ENCODE peak calls at places on chromosome 22, in seven cellular contexts. B is HEK293T, V is K562, E is WTC11, D is H1, C is HepG2, Y is GM12878. O is an unnamed sample.

GRCh38 chr22:48088926-48089536 is 1326.6 kb downstream of the TBC1D22A start:
- DNase-seq in B (no peak), V (no peak), E (no peak), D (no peak), C (no peak), Y (no peak), O (no peak)

GRCh38 chr22:35997438-35997837 is 31.2 kb downstream of the RBFOX2 start:
- DNase-seq in B (no peak), V (no peak), E (no peak), D (no peak), C (no peak), Y (no peak), O (no peak)

GRCh38 chr22:24087071-24087795 is 76.1 kb downstream of the CABIN1 start:
- DNase-seq in B (no peak), V (no peak), E (no peak), D (no peak), C (no peak), Y (no peak), O (no peak)

GRCh38 chr22:36343070-36343719 is 44.6 kb downstream of the MYH9 start:
- DNase-seq in B (no peak), V (no peak), E (no peak), D (no peak), C (no peak), Y (no peak), O (no peak)

GRCh38 chr22:44530106-44530505 is 32.1 kb upstream of the RTL6 start:
- DNase-seq in B (no peak), V (no peak), E (no peak), D (no peak), C (no peak), Y (no peak), O (no peak)

GRCh38 chr22:37202706-37203105 is 9.6 kb downstream of the SSTR3 start:
- DNase-seq in B (no peak), V (no peak), E (no peak), D (no peak), C (no peak), Y (no peak), O (no peak)

GRCh38 chr22:44404341-44405020 is 91.7 kb upstream of the SHISAL1 start:
- DNase-seq in B (no peak), V (no peak), E (no peak), D (no peak), C (no peak), Y (no peak), O (no peak)

GRCh38 chr22:29635734-29636357 is 32.4 kb downstream of the NF2 start:
- DNase-seq in B (peak), V (peak), E (no peak), D (no peak), C (peak), Y (peak), O (peak)

GRCh38 chr22:38398609-38399401 is 56.2 kb downstream of the KCNJ4 start:
- DNase-seq in B (peak), V (peak), E (peak), D (peak), C (peak), Y (no peak), O (no peak)

GRCh38 chr22:31343235-31344191 is 2.6 kb downstream of the PATZ1 start:
- DNase-seq in B (no peak), V (no peak), E (peak), D (peak), C (no peak), Y (no peak), O (no peak)

GRCh38 chr22:38715176-38715764 is 9.5 kb downstream of the GTPBP1 start:
- DNase-seq in B (no peak), V (no peak), E (no peak), D (no peak), C (no peak), Y (no peak), O (no peak)

GRCh38 chr22:38479096-38479840 is 11.4 kb downstream of the KDELR3 start:
- DNase-seq in B (no peak), V (no peak), E (no peak), D (no peak), C (no peak), Y (no peak), O (no peak)

GRCh38 chr22:31550871-31551370 is 54.6 kb downstream of the SFI1 start:
- DNase-seq in B (no peak), V (no peak), E (no peak), D (no peak), C (no peak), Y (no peak), O (no peak)

GRCh38 chr22:40519948-40520331 is 116.6 kb downstream of the MRTFA start:
- DNase-seq in B (no peak), V (no peak), E (no peak), D (no peak), C (no peak), Y (no peak), O (no peak)

GRCh38 chr22:36143066-36143815 is 17.3 kb downstream of the APOL3 start:
- DNase-seq in B (no peak), V (no peak), E (no peak), D (no peak), C (peak), Y (no peak), O (no peak)

GRCh38 chr22:47040486-47041145 is 278.2 kb downstream of the TBC1D22A start:
- DNase-seq in B (no peak), V (no peak), E (no peak), D (no peak), C (no peak), Y (no peak), O (no peak)

GRCh38 chr22:38953091-38953490 is 4.3 kb upstream of the APOBEC3A start:
- DNase-seq in B (no peak), V (no peak), E (no peak), D (no peak), C (no peak), Y (no peak), O (no peak)

GRCh38 chr22:46614070-46614931 is 5.9 kb upstream of the GRAMD4 start:
- DNase-seq in B (no peak), V (no peak), E (no peak), D (no peak), C (no peak), Y (peak), O (no peak)

GRCh38 chr22:45541580-45541979 is 38.9 kb downstream of the FBLN1 start:
- DNase-seq in B (no peak), V (no peak), E (no peak), D (no peak), C (no peak), Y (no peak), O (no peak)
- TF ChIP-seq SP1 in B (no peak), V (no peak), E (no peak), D (no peak), C (no peak), Y (no peak), O (no peak)

GRCh38 chr22:50313600-50313999 is 6.2 kb upstream of the PLXNB2 start:
- DNase-seq in B (no peak), V (no peak), E (no peak), D (no peak), C (no peak), Y (no peak), O (no peak)
- TF ChIP-seq SP1 in B (no peak), V (no peak), E (no peak), D (no peak), C (no peak), Y (no peak), O (no peak)

DNA sequence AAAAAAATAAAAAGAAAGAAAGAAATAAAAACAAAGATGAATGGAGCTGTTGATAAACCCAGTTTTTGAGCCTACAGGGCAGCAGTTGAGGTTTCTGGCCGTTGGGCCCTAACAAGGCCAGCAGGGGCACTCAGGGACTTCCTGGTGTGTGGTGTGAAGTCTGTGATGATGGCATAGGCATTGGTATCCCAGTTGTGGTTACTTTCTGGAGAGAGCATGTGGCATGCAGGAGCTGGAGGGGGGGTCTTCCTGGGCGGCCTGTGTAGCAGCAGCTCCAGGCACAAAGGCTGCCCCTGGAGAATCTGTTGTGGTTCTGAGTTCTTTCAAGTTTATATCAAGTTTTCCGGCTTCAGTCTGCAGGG is 2.0 kb upstream of the TXNRD2 start:
- DNase-seq in B (no peak), V (peak), E (no peak), D (no peak), C (peak), Y (no peak), O (no peak)
- TF ChIP-seq SP1 in B (no peak), V (no peak), E (no peak), D (no peak), C (no peak), Y (no peak), O (no peak)

GRCh38 chr22:42648017-42648367 is 1.2 kb downstream of the CYB5R3 start:
- DNase-seq in B (no peak), V (no peak), E (no peak), D (no peak), C (no peak), Y (no peak), O (no peak)

GRCh38 chr22:42648368-42649260 is 578 bp downstream of the CYB5R3 start:
- DNase-seq in B (no peak), V (no peak), E (no peak), D (no peak), C (peak), Y (no peak), O (no peak)

GRCh38 chr22:42645938-42646568 is 3.1 kb downstream of the CYB5R3 start:
- DNase-seq in B (no peak), V (no peak), E (no peak), D (no peak), C (no peak), Y (no peak), O (no peak)

GRCh38 chr22:42645341-42645937 is 3.8 kb downstream of the CYB5R3 start:
- DNase-seq in B (no peak), V (no peak), E (no peak), D (no peak), C (no peak), Y (no peak), O (no peak)

DNA sequence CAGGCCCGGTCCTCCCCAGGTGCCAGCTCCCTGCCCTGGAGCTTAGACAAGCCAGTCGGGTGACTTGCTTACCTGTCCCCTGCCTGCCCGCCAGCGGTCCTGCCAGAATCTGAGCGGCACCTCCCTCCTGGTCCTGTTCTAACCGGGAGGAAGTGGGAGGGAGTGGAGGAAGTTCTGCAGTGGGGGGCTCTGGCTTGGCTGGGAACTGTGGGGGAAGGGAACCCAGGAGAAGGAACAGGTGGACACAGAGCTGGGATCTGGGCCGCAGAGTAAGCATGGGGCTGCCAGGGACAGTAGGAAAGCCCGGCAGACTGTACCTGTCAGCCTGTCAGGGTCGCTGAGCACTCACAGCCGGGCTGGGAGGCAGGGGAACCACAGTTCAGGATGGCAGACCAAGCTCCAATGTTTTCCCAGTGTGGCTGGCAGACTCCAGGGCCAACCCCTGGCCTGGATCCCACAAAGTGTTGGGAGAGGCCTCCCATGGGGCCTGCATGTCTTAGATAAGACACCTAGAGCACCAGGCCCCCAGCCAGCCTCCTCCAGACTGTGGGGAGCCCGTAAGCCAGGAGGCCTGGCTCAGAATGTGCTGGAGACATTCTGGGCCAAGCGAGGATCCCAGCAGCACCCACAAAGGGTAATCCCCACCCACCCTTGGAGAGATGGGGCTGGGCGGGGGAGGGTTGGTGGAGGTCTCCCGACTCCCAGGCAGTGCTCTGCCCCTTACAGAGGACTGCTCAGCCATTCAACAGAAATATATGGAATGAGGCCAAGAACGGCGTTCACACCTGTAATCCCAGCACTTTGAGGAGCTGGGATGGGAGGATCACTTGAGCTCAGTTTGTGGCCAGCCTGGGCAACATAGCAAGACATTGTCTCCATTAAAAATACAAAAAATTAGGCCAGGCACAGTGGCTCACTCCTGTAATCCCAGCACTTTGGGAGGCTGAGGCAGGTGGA is 2.3 kb downstream of the CYB5R3 start:
- DNase-seq in B (no peak), V (peak), E (no peak), D (no peak), C (no peak), Y (no peak), O (no peak)
- TF ChIP-seq SP1 in B (no peak), V (no peak), E (no peak), D (no peak), C (no peak), Y (no peak), O (no peak)

O was measured in HCT116.